ENCODE peak calls at places on chromosome 9, in nine cellular contexts. One of them, this sample, is unnamed.

GRCh38 chr9:25453876-25454275 is 224.4 kb downstream of the TUSC1 start:
- DNase-seq in heart right ventricle: no peak
- DNase-seq in body of pancreas: no peak
- DNase-seq in adrenal gland: no peak
- DNase-seq in IMR-90: no peak
- DNase-seq in uterus: no peak
- DNase-seq in tibial nerve: no peak
- DNase-seq in CD8-positive, alpha-beta memory T cell: no peak
- DNase-seq in aorta: no peak
- DNase-seq in this sample: no peak

GRCh38 chr9:14645648-14646047 is 47.6 kb downstream of the ZDHHC21 start:
- DNase-seq in uterus: no peak
- DNase-seq in IMR-90: peak; percentile 73
- DNase-seq in CD8-positive, alpha-beta memory T cell: no peak
- DNase-seq in aorta: no peak
- DNase-seq in body of pancreas: no peak
- DNase-seq in tibial nerve: no peak
- DNase-seq in adrenal gland: no peak
- DNase-seq in heart right ventricle: no peak
- DNase-seq in this sample: no peak

GRCh38 chr9:88258587-88258986 is 120.3 kb upstream of the SPATA31C2 start:
- DNase-seq in aorta: peak; percentile 88
- DNase-seq in CD8-positive, alpha-beta memory T cell: no peak
- DNase-seq in uterus: peak; percentile 67
- DNase-seq in tibial nerve: no peak
- DNase-seq in IMR-90: no peak
- DNase-seq in heart right ventricle: peak; percentile 68
- DNase-seq in body of pancreas: peak; percentile 48
- DNase-seq in adrenal gland: peak; percentile 56
- DNase-seq in this sample: no peak

GRCh38 chr9:124801356-124801755 is 24.4 kb downstream of the OLFML2A start:
- DNase-seq in uterus: no peak
- DNase-seq in IMR-90: no peak
- DNase-seq in tibial nerve: no peak
- DNase-seq in body of pancreas: no peak
- DNase-seq in heart right ventricle: no peak
- DNase-seq in CD8-positive, alpha-beta memory T cell: peak; percentile 4
- DNase-seq in adrenal gland: no peak
- DNase-seq in aorta: no peak
- DNase-seq in this sample: no peak

GRCh38 chr9:72464819-72465218 is 56.6 kb upstream of the TMC1 start:
- DNase-seq in tibial nerve: no peak
- DNase-seq in IMR-90: no peak
- DNase-seq in adrenal gland: no peak
- DNase-seq in CD8-positive, alpha-beta memory T cell: no peak
- DNase-seq in aorta: no peak
- DNase-seq in body of pancreas: no peak
- DNase-seq in heart right ventricle: no peak
- DNase-seq in uterus: no peak
- DNase-seq in this sample: no peak

GRCh38 chr9:74589576-74589975 is 92.4 kb downstream of the RORB start:
- DNase-seq in aorta: no peak
- DNase-seq in CD8-positive, alpha-beta memory T cell: no peak
- DNase-seq in adrenal gland: no peak
- DNase-seq in IMR-90: no peak
- DNase-seq in uterus: no peak
- DNase-seq in body of pancreas: no peak
- DNase-seq in tibial nerve: no peak
- DNase-seq in heart right ventricle: no peak
- DNase-seq in this sample: no peak

GRCh38 chr9:20729545-20729944 is 45.5 kb downstream of the FOCAD start:
- DNase-seq in IMR-90: peak; percentile 24
- DNase-seq in body of pancreas: no peak
- DNase-seq in adrenal gland: no peak
- DNase-seq in aorta: no peak
- DNase-seq in CD8-positive, alpha-beta memory T cell: no peak
- DNase-seq in heart right ventricle: no peak
- DNase-seq in tibial nerve: no peak
- DNase-seq in uterus: no peak
- DNase-seq in this sample: no peak

GRCh38 chr9:95845751-95846150 is 29.7 kb upstream of the ERCC6L2 start:
- DNase-seq in body of pancreas: no peak
- DNase-seq in heart right ventricle: no peak
- DNase-seq in uterus: no peak
- DNase-seq in aorta: no peak
- DNase-seq in IMR-90: no peak
- DNase-seq in tibial nerve: no peak
- DNase-seq in adrenal gland: no peak
- DNase-seq in CD8-positive, alpha-beta memory T cell: no peak
- DNase-seq in this sample: no peak

DNA sequence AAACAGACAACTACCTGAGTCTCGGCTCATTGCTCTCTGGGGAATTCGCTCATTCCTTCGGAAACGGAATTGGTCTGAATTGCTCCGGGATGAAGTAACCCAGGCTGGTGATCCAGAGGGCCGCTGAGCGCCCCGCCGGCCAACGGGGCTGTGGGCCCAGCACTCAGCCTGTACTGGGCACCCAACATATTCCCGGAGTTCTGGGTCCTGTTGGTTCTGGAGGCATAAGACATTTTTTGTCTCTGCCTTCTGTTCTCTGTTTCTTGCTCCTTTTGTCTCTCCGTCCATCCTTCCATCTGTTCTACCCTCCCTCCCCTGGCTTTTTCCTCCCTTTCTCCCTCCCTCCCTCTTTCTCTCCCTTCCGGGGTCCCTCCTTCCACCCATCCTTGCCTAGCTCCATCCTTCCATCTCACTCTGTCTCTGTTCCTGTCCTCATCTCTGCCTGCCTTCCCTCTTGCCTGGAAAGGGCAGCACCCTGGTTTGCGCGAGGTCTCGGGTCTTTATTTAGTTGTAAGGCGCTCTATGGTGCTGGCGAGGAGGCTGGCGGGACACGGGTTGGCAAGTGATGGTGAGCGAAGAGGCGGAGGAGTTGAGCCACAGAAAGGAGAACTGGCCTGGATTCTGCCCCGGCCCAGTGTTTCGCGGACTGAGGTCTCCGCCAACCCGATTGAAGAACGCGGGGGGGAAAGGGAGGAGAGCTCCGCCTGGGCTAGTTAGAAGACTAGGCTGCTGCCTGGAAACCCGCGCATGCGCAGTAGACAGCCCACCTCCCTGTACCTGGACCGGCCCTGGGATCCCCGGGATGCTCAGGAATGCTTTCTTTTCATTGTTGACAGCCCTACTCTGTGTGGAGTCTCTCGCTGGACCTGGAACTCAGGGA is 1468.0 kb downstream of the FOXD4L5 start:
- DNase-seq in tibial nerve: peak; percentile 61
- DNase-seq in body of pancreas: peak; percentile 76
- DNase-seq in IMR-90: peak; percentile 82
- DNase-seq in CD8-positive, alpha-beta memory T cell: peak; percentile 85
- DNase-seq in adrenal gland: peak; percentile 93
- DNase-seq in aorta: peak; percentile 93
- DNase-seq in uterus: peak; percentile 34
- DNase-seq in heart right ventricle: peak; percentile 86
- DNase-seq in this sample: peak; percentile 50
- H3K27ac ChIP-seq in tibial nerve: no peak overlapping the region
- H3K27ac ChIP-seq in body of pancreas: no peak overlapping the region
- H3K27ac ChIP-seq in IMR-90: peak overlapping the region; percentile 48
- H3K27ac ChIP-seq in CD8-positive, alpha-beta memory T cell: no peak overlapping the region
- H3K27ac ChIP-seq in adrenal gland: no peak overlapping the region
- H3K27ac ChIP-seq in aorta: no peak overlapping the region
- H3K27ac ChIP-seq in uterus: no peak overlapping the region
- H3K27ac ChIP-seq in heart right ventricle: no peak overlapping the region
- H3K27ac ChIP-seq in this sample: no peak overlapping the region

GRCh38 chr9:93590609-93591234 is 14.3 kb downstream of the PHF2 start:
- DNase-seq in IMR-90: no peak
- DNase-seq in CD8-positive, alpha-beta memory T cell: no peak
- DNase-seq in tibial nerve: no peak
- DNase-seq in aorta: peak; percentile 56
- DNase-seq in uterus: no peak
- DNase-seq in body of pancreas: no peak
- DNase-seq in adrenal gland: peak; percentile 49
- DNase-seq in heart right ventricle: no peak
- DNase-seq in this sample: no peak

GRCh38 chr9:93588641-93589609 is 12.5 kb downstream of the PHF2 start:
- DNase-seq in IMR-90: peak; percentile 47
- DNase-seq in CD8-positive, alpha-beta memory T cell: no peak
- DNase-seq in uterus: no peak
- DNase-seq in tibial nerve: no peak
- DNase-seq in adrenal gland: peak; percentile 49
- DNase-seq in body of pancreas: no peak
- DNase-seq in heart right ventricle: no peak
- DNase-seq in aorta: no peak
- DNase-seq in this sample: no peak

GRCh38 chr9:93587651-93588347 is 11.4 kb downstream of the PHF2 start:
- DNase-seq in heart right ventricle: no peak
- DNase-seq in body of pancreas: no peak
- DNase-seq in uterus: no peak
- DNase-seq in aorta: peak; percentile 67
- DNase-seq in IMR-90: no peak
- DNase-seq in tibial nerve: no peak
- DNase-seq in CD8-positive, alpha-beta memory T cell: no peak
- DNase-seq in adrenal gland: peak; percentile 55
- DNase-seq in this sample: no peak

GRCh38 chr9:93591301-93591700 is 14.9 kb downstream of the PHF2 start:
- DNase-seq in CD8-positive, alpha-beta memory T cell: no peak
- DNase-seq in IMR-90: no peak
- DNase-seq in body of pancreas: no peak
- DNase-seq in adrenal gland: peak; percentile 50
- DNase-seq in heart right ventricle: no peak
- DNase-seq in uterus: no peak
- DNase-seq in aorta: peak; percentile 63
- DNase-seq in tibial nerve: no peak
- DNase-seq in this sample: no peak

GRCh38 chr9:93589688-93590087 is 13.3 kb downstream of the PHF2 start:
- DNase-seq in CD8-positive, alpha-beta memory T cell: no peak
- DNase-seq in adrenal gland: peak; percentile 78
- DNase-seq in body of pancreas: no peak
- DNase-seq in tibial nerve: no peak
- DNase-seq in heart right ventricle: no peak
- DNase-seq in IMR-90: peak; percentile 52
- DNase-seq in aorta: peak; percentile 47
- DNase-seq in uterus: no peak
- DNase-seq in this sample: no peak
- H3K4me1 ChIP-seq in CD8-positive, alpha-beta memory T cell: peaks cover 10% of the 10 kb centered on the region
- H3K4me1 ChIP-seq in adrenal gland: peaks cover 30% of the 10 kb centered on the region
- H3K4me1 ChIP-seq in body of pancreas: peaks cover 74% of the 10 kb centered on the region
- H3K4me1 ChIP-seq in tibial nerve: peaks cover 30% of the 10 kb centered on the region
- H3K4me1 ChIP-seq in heart right ventricle: peaks cover 38% of the 10 kb centered on the region
- H3K4me1 ChIP-seq in IMR-90: peaks cover 6% of the 10 kb centered on the region
- H3K4me1 ChIP-seq in aorta: no peaks in the 10 kb centered on the region
- H3K4me1 ChIP-seq in uterus: peaks cover 3% of the 10 kb centered on the region
- H3K4me1 ChIP-seq in this sample: peaks cover 8% of the 10 kb centered on the region

GRCh38 chr9:81683704-81684103 is 5.6 kb downstream of the TLE1 start:
- DNase-seq in CD8-positive, alpha-beta memory T cell: no peak
- DNase-seq in IMR-90: no peak
- DNase-seq in tibial nerve: no peak
- DNase-seq in heart right ventricle: no peak
- DNase-seq in uterus: no peak
- DNase-seq in body of pancreas: no peak
- DNase-seq in aorta: no peak
- DNase-seq in adrenal gland: no peak
- DNase-seq in this sample: no peak

GRCh38 chr9:81687521-81688261 is 1.7 kb downstream of the TLE1 start:
- DNase-seq in uterus: peak; percentile 56
- DNase-seq in aorta: peak; percentile 85
- DNase-seq in tibial nerve: peak; percentile 36
- DNase-seq in adrenal gland: peak; percentile 81
- DNase-seq in CD8-positive, alpha-beta memory T cell: no peak
- DNase-seq in IMR-90: no peak
- DNase-seq in heart right ventricle: peak; percentile 45
- DNase-seq in body of pancreas: peak; percentile 65
- DNase-seq in this sample: no peak

GRCh38 chr9:81686614-81687520 is 2.5 kb downstream of the TLE1 start:
- DNase-seq in CD8-positive, alpha-beta memory T cell: no peak
- DNase-seq in aorta: peak; percentile 92
- DNase-seq in body of pancreas: peak; percentile 84
- DNase-seq in IMR-90: peak; percentile 87
- DNase-seq in heart right ventricle: peak; percentile 77
- DNase-seq in tibial nerve: peak; percentile 72
- DNase-seq in uterus: peak; percentile 74
- DNase-seq in adrenal gland: peak; percentile 95
- DNase-seq in this sample: no peak

GRCh38 chr9:81683214-81683613 is 6.1 kb downstream of the TLE1 start:
- DNase-seq in IMR-90: no peak
- DNase-seq in adrenal gland: no peak
- DNase-seq in CD8-positive, alpha-beta memory T cell: no peak
- DNase-seq in aorta: no peak
- DNase-seq in tibial nerve: no peak
- DNase-seq in heart right ventricle: no peak
- DNase-seq in body of pancreas: no peak
- DNase-seq in uterus: no peak
- DNase-seq in this sample: no peak

DNA sequence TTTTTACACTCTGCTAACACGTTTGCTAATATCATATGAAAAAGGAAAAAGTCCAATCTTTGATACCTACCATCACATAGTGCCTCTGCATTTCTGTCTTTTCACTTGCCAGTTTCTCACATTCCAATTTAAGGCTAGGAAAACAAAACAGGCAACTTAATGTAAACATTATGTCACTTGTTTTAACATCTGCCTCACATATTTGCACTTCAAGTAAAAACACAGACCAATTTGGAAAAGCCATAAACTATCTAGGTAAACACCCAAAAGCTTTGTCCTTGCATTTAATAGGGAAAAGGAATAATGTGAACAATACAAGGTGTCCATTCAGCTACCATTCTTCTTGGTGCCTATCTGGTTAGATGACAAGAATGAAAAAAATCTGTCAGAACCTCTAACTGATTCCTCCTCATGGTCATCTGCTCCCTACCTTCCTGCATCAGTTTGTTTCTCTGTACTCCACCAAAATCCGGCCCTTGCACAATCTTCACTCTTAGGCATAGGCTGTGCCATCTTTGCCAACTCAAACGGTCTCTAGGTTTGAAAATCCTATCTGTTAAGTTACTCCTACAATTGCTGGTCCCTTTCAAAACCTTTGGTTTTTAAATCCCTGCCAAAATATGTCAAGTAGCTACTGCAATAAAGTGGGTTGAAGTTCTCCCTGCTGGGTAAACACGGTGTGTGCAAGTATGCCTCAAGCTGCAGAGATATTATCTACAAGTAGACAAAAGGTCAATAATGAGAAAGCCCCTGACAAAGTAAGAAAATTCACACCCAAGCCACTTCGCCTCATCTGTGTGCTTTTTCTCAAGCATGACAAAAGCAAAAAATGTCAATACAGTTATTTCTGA is 3.4 kb downstream of the TLE1 start:
- DNase-seq in CD8-positive, alpha-beta memory T cell: no peak
- DNase-seq in adrenal gland: no peak
- DNase-seq in aorta: no peak
- DNase-seq in tibial nerve: no peak
- DNase-seq in IMR-90: peak; percentile 55
- DNase-seq in body of pancreas: no peak
- DNase-seq in uterus: no peak
- DNase-seq in heart right ventricle: no peak
- DNase-seq in this sample: no peak
- H3K4me3 ChIP-seq in CD8-positive, alpha-beta memory T cell: no peak overlapping the region
- H3K4me3 ChIP-seq in adrenal gland: peak overlapping the region; percentile 91
- H3K4me3 ChIP-seq in aorta: peak overlapping the region; percentile 96
- H3K4me3 ChIP-seq in tibial nerve: peak overlapping the region; percentile 69
- H3K4me3 ChIP-seq in IMR-90: peak overlapping the region; percentile 98
- H3K4me3 ChIP-seq in body of pancreas: no peak overlapping the region
- H3K4me3 ChIP-seq in uterus: peak overlapping the region; percentile 94
- H3K4me3 ChIP-seq in heart right ventricle: peak overlapping the region; percentile 70
- H3K4me3 ChIP-seq in this sample: no peak overlapping the region

GRCh38 chr9:93061260-93061751 is 2.8 kb downstream of the SUSD3 start:
- DNase-seq in body of pancreas: no peak
- DNase-seq in IMR-90: no peak
- DNase-seq in tibial nerve: no peak
- DNase-seq in CD8-positive, alpha-beta memory T cell: no peak
- DNase-seq in aorta: no peak
- DNase-seq in uterus: peak; percentile 67
- DNase-seq in adrenal gland: no peak
- DNase-seq in heart right ventricle: no peak
- DNase-seq in this sample: no peak
- H3K27ac ChIP-seq in body of pancreas: no peak overlapping the region
- H3K27ac ChIP-seq in IMR-90: no peak overlapping the region
- H3K27ac ChIP-seq in tibial nerve: no peak overlapping the region
- H3K27ac ChIP-seq in CD8-positive, alpha-beta memory T cell: peak overlapping the region; percentile 71
- H3K27ac ChIP-seq in aorta: no peak overlapping the region
- H3K27ac ChIP-seq in uterus: peak overlapping the region; percentile 95
- H3K27ac ChIP-seq in adrenal gland: no peak overlapping the region
- H3K27ac ChIP-seq in heart right ventricle: no peak overlapping the region
- H3K27ac ChIP-seq in this sample: peak overlapping the region; percentile 89

This sample was measured in effector memory CD4-positive, alpha-beta T cell.